ENCODE peak calls at places on chromosomes 5 and 9, in seven cellular contexts. K is sigmoid colon; M is stomach; E is transverse colon; F is CD4-positive, alpha-beta memory T cell; C is right cardiac atrium; Z is A549. T is an unnamed sample.

GRCh38 chr5:110846621-110847020 is 107.8 kb downstream of the SLC25A46 start:
- DNase-seq in K (no peak), M (no peak), E (no peak), F (no peak), C (no peak), Z (no peak), T (no peak)

GRCh38 chr9:123457586-123457985 is 101.6 kb downstream of the CRB2 start:
- DNase-seq in K (peak), M (no peak), E (no peak), F (no peak), C (peak), Z (no peak), T (peak)

GRCh38 chr9:115540091-115540490 is 422.1 kb upstream of the TNC start:
- DNase-seq in K (no peak), M (no peak), E (no peak), F (no peak), C (no peak), Z (no peak), T (no peak)

GRCh38 chr5:89308606-89309040 is 425.6 kb upstream of the MEF2C start:
- DNase-seq in K (no peak), M (no peak), E (no peak), F (no peak), C (no peak), Z (no peak), T (no peak)

GRCh38 chr9:61669352-61669751 is 479.5 kb downstream of the SPATA31A7 start:
- DNase-seq in K (no peak), M (no peak), E (peak), F (no peak), C (no peak), Z (no peak), T (peak)

GRCh38 chr5:168046163-168046562 is 245.3 kb upstream of the WWC1 start:
- DNase-seq in K (no peak), M (no peak), E (no peak), F (no peak), C (no peak), Z (no peak), T (no peak)

GRCh38 chr5:135885031-135885430 is 10.6 kb downstream of the IL9 start:
- DNase-seq in K (no peak), M (no peak), E (no peak), F (no peak), C (no peak), Z (no peak), T (no peak)

GRCh38 chr9:106970219-106970975 is 107.4 kb downstream of the ZNF462 start:
- DNase-seq in K (no peak), M (no peak), E (no peak), F (no peak), C (no peak), Z (no peak), T (no peak)

GRCh38 chr9:71223953-71224538 is 102.6 kb upstream of the TRPM3 start:
- DNase-seq in K (no peak), M (no peak), E (no peak), F (no peak), C (no peak), Z (no peak), T (no peak)

GRCh38 chr9:92171822-92172221 is 56.6 kb upstream of the SPTLC1 start:
- DNase-seq in K (no peak), M (no peak), E (no peak), F (no peak), C (no peak), Z (no peak), T (no peak)

GRCh38 chr9:4750021-4750673 is 9.1 kb upstream of the AK3 start:
- DNase-seq in K (no peak), M (no peak), E (no peak), F (peak), C (no peak), Z (peak), T (no peak)

GRCh38 chr5:123659006-123659405 is 147.0 kb downstream of the CSNK1G3 start:
- DNase-seq in K (no peak), M (no peak), E (no peak), F (no peak), C (no peak), Z (no peak), T (no peak)

GRCh38 chr9:2704504-2704903 is 12.8 kb upstream of the KCNV2 start:
- DNase-seq in K (no peak), M (no peak), E (no peak), F (no peak), C (no peak), Z (no peak), T (no peak)

GRCh38 chr5:127028822-127029457 is 1.4 kb downstream of the MARCHF3 start:
- DNase-seq in K (no peak), M (no peak), E (peak), F (no peak), C (peak), Z (no peak), T (no peak)

GRCh38 chr5:3197699-3198098 is 397.9 kb upstream of the IRX1 start:
- DNase-seq in K (no peak), M (no peak), E (no peak), F (no peak), C (no peak), Z (no peak), T (peak)

GRCh38 chr9:17229945-17230560 is 95.2 kb downstream of the CNTLN start:
- DNase-seq in K (no peak), M (no peak), E (no peak), F (no peak), C (no peak), Z (peak), T (no peak)

GRCh38 chr5:95771109-95771708 is 40.1 kb downstream of the RHOBTB3 start:
- DNase-seq in K (no peak), M (peak), E (no peak), F (no peak), C (peak), Z (no peak), T (no peak)

GRCh38 chr9:69027355-69028097 is 8.0 kb upstream of the FXN start:
- DNase-seq in K (no peak), M (no peak), E (peak), F (peak), C (no peak), Z (peak), T (no peak)

GRCh38 chr5:160602744-160603143 is 181.1 kb downstream of the PTTG1 start:
- DNase-seq in K (no peak), M (no peak), E (no peak), F (no peak), C (no peak), Z (no peak), T (no peak)

GRCh38 chr5:173498286-173498685 is 118.2 kb downstream of the BOD1 start:
- DNase-seq in K (no peak), M (no peak), E (no peak), F (no peak), C (peak), Z (no peak), T (no peak)

GRCh38 chr5:172433071-172433470 is 21.3 kb downstream of the SH3PXD2B start:
- DNase-seq in K (no peak), M (no peak), E (no peak), F (no peak), C (no peak), Z (no peak), T (no peak)

GRCh38 chr5:68374770-68375518 is 159.4 kb downstream of the PIK3R1 start:
- DNase-seq in K (no peak), M (no peak), E (no peak), F (no peak), C (no peak), Z (no peak), T (no peak)

GRCh38 chr5:59943721-59944120 is 50.2 kb upstream of the PDE4D start:
- DNase-seq in K (no peak), M (no peak), E (peak), F (no peak), C (no peak), Z (no peak), T (no peak)

GRCh38 chr5:124743534-124744169 is 2.8 kb downstream of the ZNF608 start:
- DNase-seq in K (no peak), M (no peak), E (peak), F (no peak), C (no peak), Z (no peak), T (no peak)
- H3K4me3 ChIP-seq in K (peak), M (peak), E (peak), F (no peak), C (peak), Z (no peak), T (peak)

GRCh38 chr9:125409217-125409636 is 147.6 kb downstream of the GAPVD1 start:
- DNase-seq in K (peak), M (no peak), E (no peak), F (no peak), C (peak), Z (peak), T (no peak)

GRCh38 chr9:125407974-125408900 is 146.6 kb downstream of the GAPVD1 start:
- DNase-seq in K (peak), M (peak), E (peak), F (peak), C (peak), Z (peak), T (no peak)

GRCh38 chr9:125410522-125410894 is 148.9 kb downstream of the GAPVD1 start:
- DNase-seq in K (no peak), M (no peak), E (no peak), F (no peak), C (peak), Z (no peak), T (no peak)

GRCh38 chr9:125411171-125411756 is 149.6 kb downstream of the GAPVD1 start:
- DNase-seq in K (no peak), M (no peak), E (no peak), F (no peak), C (peak), Z (no peak), T (no peak)

DNA sequence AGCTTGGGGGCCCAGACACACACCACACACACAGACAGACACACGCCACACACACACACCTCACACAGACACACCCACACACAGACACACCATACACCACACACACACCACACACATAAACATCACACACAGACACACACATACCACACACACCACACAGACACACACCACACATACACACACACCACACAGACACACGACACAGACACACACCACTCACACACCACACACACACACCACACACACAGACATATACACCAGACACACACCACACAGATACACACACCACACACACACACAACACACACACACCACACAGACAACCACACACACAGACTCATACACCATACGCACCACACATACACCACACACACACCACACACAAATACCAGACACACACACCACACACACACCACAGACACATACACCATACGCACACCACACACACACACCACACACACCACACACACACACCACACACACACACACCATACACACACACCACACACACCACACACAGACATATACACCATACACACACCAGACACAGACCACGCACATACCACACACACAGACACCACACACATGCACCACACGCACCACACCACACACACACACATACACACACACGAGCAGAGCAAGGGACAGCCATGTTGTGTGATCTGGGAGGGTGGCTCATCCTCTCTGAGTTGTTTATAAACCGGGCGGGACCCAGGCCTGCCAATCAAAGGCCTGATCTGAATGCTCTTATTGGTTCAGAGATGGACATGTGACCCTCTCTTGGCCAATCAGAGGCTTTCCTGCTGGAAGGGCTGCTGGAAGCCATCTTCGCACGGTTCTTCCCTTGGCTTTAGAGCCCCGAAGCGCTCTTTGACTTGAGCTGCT is 148.3 kb downstream of the GAPVD1 start:
- DNase-seq in K (no peak), M (no peak), E (no peak), F (no peak), C (peak), Z (peak), T (no peak)
- H3K27ac ChIP-seq in K (no peak), M (no peak), E (no peak), F (no peak), C (no peak), Z (no peak), T (no peak)

DNA sequence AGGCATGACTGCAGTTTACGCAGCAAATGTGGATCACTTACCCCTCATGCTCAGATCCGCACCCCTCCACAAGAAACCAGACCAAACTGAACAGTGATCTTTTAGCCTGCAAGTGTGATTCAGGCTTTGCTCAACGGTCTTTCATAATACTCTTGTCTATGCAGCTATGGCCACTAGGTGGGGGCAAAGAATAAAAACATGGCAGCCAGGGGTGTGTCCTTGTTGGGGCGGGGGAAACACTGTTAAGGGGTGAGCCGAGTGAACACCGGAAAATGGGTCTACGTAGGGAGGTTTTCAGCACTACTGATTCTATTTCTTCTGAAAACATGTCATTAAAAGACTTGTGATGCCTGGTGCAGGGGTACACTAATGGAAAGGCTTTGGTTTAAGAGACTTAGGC is 49.8 kb upstream of the GPR151 start:
- DNase-seq in K (no peak), M (peak), E (peak), F (peak), C (no peak), Z (peak), T (no peak)
- H3K4me3 ChIP-seq in K (no peak), M (no peak), E (no peak), F (no peak), C (no peak), Z (no peak), T (peak)

GRCh38 chr5:150613991-150614650 is 26.3 kb upstream of the SYNPO start:
- DNase-seq in K (no peak), M (no peak), E (no peak), F (no peak), C (peak), Z (no peak), T (no peak)
- H3K27ac ChIP-seq in K (peak), M (peak), E (no peak), F (no peak), C (peak), Z (no peak), T (peak)

GRCh38 chr9:76594764-76595410 is 135.9 kb downstream of the GCNT1 start:
- DNase-seq in K (no peak), M (no peak), E (no peak), F (no peak), C (no peak), Z (no peak), T (no peak)

GRCh38 chr9:76592105-76593010 is 133.4 kb downstream of the GCNT1 start:
- DNase-seq in K (no peak), M (no peak), E (no peak), F (no peak), C (no peak), Z (no peak), T (no peak)

GRCh38 chr9:76591256-76591950 is 132.4 kb downstream of the GCNT1 start:
- DNase-seq in K (no peak), M (no peak), E (no peak), F (no peak), C (no peak), Z (no peak), T (no peak)

GRCh38 chr9:76595645-76596044 is 136.7 kb downstream of the GCNT1 start:
- DNase-seq in K (no peak), M (no peak), E (no peak), F (no peak), C (no peak), Z (no peak), T (no peak)

GRCh38 chr9:76593011-76593347 is 134.0 kb downstream of the GCNT1 start:
- DNase-seq in K (no peak), M (no peak), E (no peak), F (no peak), C (no peak), Z (no peak), T (no peak)
- H3K4me3 ChIP-seq in K (no peak), M (no peak), E (no peak), F (no peak), C (no peak), Z (no peak), T (no peak)

DNA sequence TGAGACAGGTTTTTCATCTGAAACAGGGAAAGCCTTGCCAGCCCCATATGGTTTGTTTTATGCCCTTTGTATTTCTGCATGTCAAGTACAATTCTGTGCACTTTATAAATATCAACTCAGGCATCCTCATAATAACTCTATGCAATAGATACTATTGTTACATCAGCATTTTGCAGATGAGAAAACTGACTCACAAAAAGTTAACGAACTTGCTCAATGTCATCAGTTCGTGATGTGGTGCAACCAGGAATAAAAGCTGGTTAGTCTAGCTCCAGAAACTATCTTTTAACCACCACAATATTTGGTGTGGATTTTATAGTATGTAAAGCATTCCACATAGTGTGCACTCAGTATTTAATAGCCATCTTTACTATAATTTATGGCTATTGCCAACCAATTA is 134.9 kb downstream of the MRPS30 start:
- DNase-seq in K (no peak), M (no peak), E (no peak), F (no peak), C (no peak), Z (no peak), T (no peak)
- H3K27ac ChIP-seq in K (no peak), M (no peak), E (no peak), F (no peak), C (no peak), Z (no peak), T (no peak)

GRCh38 chr9:36930941-36931340 is 103.1 kb downstream of the PAX5 start:
- DNase-seq in K (no peak), M (peak), E (no peak), F (no peak), C (no peak), Z (no peak), T (peak)

GRCh38 chr9:36928670-36929349 is 105.3 kb downstream of the PAX5 start:
- DNase-seq in K (no peak), M (no peak), E (no peak), F (no peak), C (no peak), Z (peak), T (no peak)

GRCh38 chr9:36925033-36925432 is 109.0 kb downstream of the PAX5 start:
- DNase-seq in K (peak), M (no peak), E (no peak), F (no peak), C (no peak), Z (peak), T (no peak)

GRCh38 chr9:36929350-36929675 is 104.8 kb downstream of the PAX5 start:
- DNase-seq in K (no peak), M (no peak), E (no peak), F (no peak), C (no peak), Z (no peak), T (no peak)

DNA sequence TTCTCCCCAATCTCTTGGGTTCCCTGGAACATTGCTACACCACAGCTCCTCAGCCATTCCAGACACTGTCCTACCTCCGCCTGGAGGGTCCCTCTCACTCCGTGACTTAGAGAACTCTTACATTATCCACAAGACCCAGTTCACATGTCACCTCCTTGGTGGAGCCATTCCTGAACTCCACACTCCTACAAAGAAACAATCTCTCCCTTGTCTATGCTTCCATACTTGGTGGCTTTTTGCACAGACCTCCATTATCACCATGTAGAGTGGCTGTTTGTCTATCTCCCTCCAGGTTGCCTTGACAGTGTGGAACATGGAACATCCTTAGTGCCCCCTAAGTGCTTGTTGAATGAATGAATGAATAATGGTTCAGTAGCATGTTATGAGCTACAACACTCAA is 105.9 kb downstream of the PAX5 start:
- DNase-seq in K (no peak), M (no peak), E (no peak), F (no peak), C (no peak), Z (no peak), T (no peak)
- H3K4me3 ChIP-seq in K (no peak), M (no peak), E (no peak), F (no peak), C (no peak), Z (no peak), T (no peak)

GRCh38 chr9:82490019-82490499 is 501.5 kb downstream of the SPATA31D1 start:
- DNase-seq in K (no peak), M (no peak), E (no peak), F (no peak), C (no peak), Z (no peak), T (no peak)
- H3K27ac ChIP-seq in K (no peak), M (peak), E (peak), F (no peak), C (peak), Z (no peak), T (no peak)